ENCODE peak calls at places on chromosomes 1 and 21, in four cellular contexts. H is naive thymus-derived CD4-positive, alpha-beta T cell; D is cardiac fibroblast; X is CD4-positive, CD25-positive, alpha-beta regulatory T cell. S is an unnamed sample.

GRCh38 chr1:39866767-39867166 is 16.5 kb downstream of the TRIT1 start:
- DNase-seq in D (peak), X (no peak), H (no peak), S (no peak)

GRCh38 chr1:99751877-99752504 is 14.4 kb downstream of the FRRS1 start:
- DNase-seq in D (no peak), X (no peak), H (no peak), S (no peak)

GRCh38 chr1:14109276-14109635 is 409.3 kb downstream of the PRDM2 start:
- DNase-seq in X (no peak), D (no peak), H (no peak), S (no peak)

GRCh38 chr1:20250346-20250989 is 40.2 kb upstream of the VWA5B1 start:
- DNase-seq in X (no peak), D (peak), H (no peak), S (no peak)

GRCh38 chr1:202161151-202162048 is 998 bp upstream of the PTPN7 start:
- DNase-seq in D (no peak), X (no peak), H (no peak), S (no peak)

GRCh38 chr1:172145656-172146055 is 274.8 kb upstream of the C1orf105 start:
- DNase-seq in D (no peak), X (no peak), H (no peak), S (no peak)

GRCh38 chr21:39804264-39804663 is 59.3 kb downstream of the IGSF5 start:
- DNase-seq in D (no peak), X (no peak), H (no peak), S (no peak)

GRCh38 chr1:226135059-226135651 is 51.4 kb downstream of the ACBD3 start:
- DNase-seq in X (no peak), D (peak), H (no peak), S (no peak)

GRCh38 chr1:226816585-226816984 is 53.8 kb upstream of the PSEN2 start:
- DNase-seq in H (no peak), X (no peak), D (no peak), S (no peak)

GRCh38 chr1:173329747-173330146 is 122.6 kb upstream of the TNFSF4 start:
- DNase-seq in H (no peak), X (no peak), D (peak), S (no peak)

GRCh38 chr21:36654341-36654740 is 44.6 kb upstream of the SIM2 start:
- DNase-seq in X (no peak), D (no peak), H (no peak), S (no peak)
- H3K4me3 ChIP-seq in X (no peak), D (no peak), H (no peak), S (no peak)

GRCh38 chr1:209805341-209805781 is 581 bp downstream of the IRF6 start:
- DNase-seq in D (no peak), X (no peak), H (no peak), S (no peak)
- H3K4me3 ChIP-seq in D (peak), X (no peak), H (peak), S (peak)

GRCh38 chr21:45030637-45031218 is 43.7 kb upstream of the ADARB1 start:
- DNase-seq in H (no peak), X (no peak), D (peak), S (no peak)
- H3K4me3 ChIP-seq in H (no peak), X (no peak), D (no peak), S (no peak)

GRCh38 chr1:53947172-53947835 is 1.2 kb downstream of the LRRC42 start:
- DNase-seq in D (no peak), X (no peak), H (no peak), S (no peak)

GRCh38 chr1:53948291-53948690 is 2.1 kb downstream of the LRRC42 start:
- DNase-seq in X (no peak), D (no peak), H (no peak), S (no peak)

GRCh38 chr1:53949651-53950050 is 3.5 kb downstream of the LRRC42 start:
- DNase-seq in X (no peak), D (no peak), H (no peak), S (no peak)

GRCh38 chr1:53951697-53952096 is 5.5 kb downstream of the LRRC42 start:
- DNase-seq in H (no peak), D (no peak), X (no peak), S (no peak)

GRCh38 chr1:53949023-53949611 is 3.0 kb downstream of the LRRC42 start:
- DNase-seq in H (no peak), X (peak), D (peak), S (no peak)
- H3K4me3 ChIP-seq in H (no peak), X (no peak), D (no peak), S (no peak)

DNA sequence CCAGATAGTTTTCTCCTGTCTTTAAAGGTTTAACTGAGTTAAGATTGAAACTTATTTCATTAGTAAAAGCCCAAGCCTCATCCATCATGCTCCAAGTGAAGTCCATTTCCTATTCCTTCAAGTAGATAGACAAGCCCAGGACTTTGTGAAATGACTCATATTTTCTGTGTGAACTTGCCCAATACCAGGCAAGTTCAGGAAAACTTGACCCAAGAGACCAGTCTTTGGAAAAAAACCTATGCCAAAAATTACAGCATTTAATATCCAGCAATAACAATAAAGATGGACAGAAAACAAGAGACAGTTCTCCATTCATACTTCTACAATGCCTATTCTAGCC is 405 bp upstream of the RAB29 start:
- DNase-seq in D (peak), H (no peak), X (no peak), S (no peak)
- H3K4me3 ChIP-seq in D (no peak), H (peak), X (peak), S (peak)

DNA sequence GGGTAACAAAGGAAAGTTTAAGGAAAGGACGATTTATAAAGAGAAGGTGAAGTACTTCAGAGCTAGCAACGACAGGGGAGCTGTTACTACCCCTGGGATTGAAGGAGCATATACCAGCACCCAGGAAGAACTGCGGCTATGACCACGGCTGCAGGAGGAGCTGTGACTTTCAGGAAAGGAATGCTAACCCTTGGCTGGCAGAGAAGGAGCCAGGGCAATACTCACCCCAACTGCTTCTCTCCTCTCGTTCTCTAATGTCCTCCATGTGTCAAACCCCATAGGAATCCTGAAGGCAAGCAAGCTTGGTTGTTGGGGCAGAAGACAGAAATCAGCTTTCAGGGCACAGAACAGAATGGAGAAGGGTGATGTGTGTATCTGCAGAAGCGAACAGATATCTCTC is 120.5 kb downstream of the TMEM53 start:
- DNase-seq in H (no peak), D (peak), X (no peak), S (no peak)
- H3K4me3 ChIP-seq in H (no peak), D (no peak), X (no peak), S (no peak)

GRCh38 chr1:224328644-224329043 is 1.3 kb downstream of the NVL start:
- DNase-seq in X (no peak), H (no peak), D (no peak), S (no peak)
- H3K4me3 ChIP-seq in X (peak), H (no peak), D (peak), S (no peak)

GRCh38 chr1:180267211-180267561 is 37.1 kb downstream of the LHX4 start:
- DNase-seq in H (no peak), D (no peak), X (no peak), S (no peak)
- H3K4me3 ChIP-seq in H (no peak), D (no peak), X (no peak), S (no peak)

GRCh38 chr1:153395136-153395685 is 4.3 kb upstream of the S100A8 start:
- DNase-seq in X (no peak), D (no peak), H (no peak), S (no peak)

GRCh38 chr1:153397056-153397923 is 6.4 kb upstream of the S100A8 start:
- DNase-seq in H (no peak), D (no peak), X (no peak), S (no peak)

GRCh38 chr1:153395776-153396175 is 4.9 kb upstream of the S100A8 start:
- DNase-seq in D (no peak), X (no peak), H (no peak), S (no peak)

GRCh38 chr1:153397924-153398651 is 7.2 kb upstream of the S100A8 start:
- DNase-seq in X (no peak), D (no peak), H (no peak), S (no peak)

GRCh38 chr1:153396461-153396860 is 5.6 kb upstream of the S100A8 start:
- DNase-seq in D (no peak), H (no peak), X (no peak), S (no peak)
- H3K4me3 ChIP-seq in D (no peak), H (no peak), X (no peak), S (no peak)

DNA sequence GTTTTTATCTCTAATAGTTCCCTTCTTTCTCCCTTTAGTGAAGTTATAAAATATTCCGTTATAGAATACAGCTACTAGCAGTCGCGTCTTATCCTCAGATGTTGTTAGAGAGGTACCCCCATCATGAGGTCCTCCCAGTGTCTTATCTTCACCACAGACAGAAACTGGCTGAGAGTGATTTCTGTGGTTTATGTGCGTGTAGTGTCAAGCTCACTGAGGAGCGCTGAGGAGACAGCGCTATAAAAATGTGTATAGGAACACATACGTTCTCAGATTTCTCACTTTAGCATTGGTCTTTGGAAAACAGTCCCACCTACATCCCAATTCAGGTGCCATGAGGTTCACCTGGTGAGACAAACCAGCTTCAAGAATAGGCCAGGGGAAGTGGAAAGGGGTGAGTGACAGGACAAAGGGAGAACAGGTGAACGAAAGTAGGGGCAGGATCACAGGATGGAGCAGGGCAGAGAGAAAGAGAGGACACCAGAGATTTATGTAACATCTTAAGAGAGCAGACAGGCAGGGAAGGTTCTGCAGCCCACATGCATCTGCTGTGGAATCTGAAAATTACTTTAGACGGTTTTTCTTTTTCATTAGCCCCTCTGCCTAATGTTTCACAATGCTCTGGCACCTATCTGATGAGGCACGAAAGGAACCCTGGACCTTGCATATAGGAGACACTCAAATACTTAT is 2.7 kb upstream of the PLEKHO1 start:
- DNase-seq in X (no peak), H (peak), D (no peak), S (no peak)
- H3K4me3 ChIP-seq in X (no peak), H (no peak), D (no peak), S (no peak)

S was measured in CD8-positive, alpha-beta memory T cell.